ENCODE peak calls at places on chromosome 6, in eight cellular contexts. G, H, J, Z, V, M, L and W are unnamed samples.

GRCh38 chr6:30002871-30003270 is 58.2 kb upstream of the POLR1H start:
- DNase-seq in J (no peak), Z (no peak), G (no peak), M (no peak), L (no peak), H (no peak), V (no peak), W (peak; percentile 22)

GRCh38 chr6:16639689-16640480 is 121.4 kb downstream of the ATXN1 start:
- DNase-seq in G (no peak), V (no peak), Z (no peak), M (no peak), J (no peak), L (no peak), H (no peak), W (no peak)

GRCh38 chr6:24856954-24857670 is 58.4 kb upstream of the ARMH2 start:
- DNase-seq in H (no peak), V (peak; percentile 32), Z (no peak), J (no peak), L (no peak), G (peak; percentile 50), M (no peak), W (no peak)

GRCh38 chr6:156485145-156485544 is 292.0 kb upstream of the ARID1B start:
- DNase-seq in J (peak; percentile 73), M (no peak), G (no peak), Z (no peak), V (no peak), H (no peak), L (no peak), W (no peak)

GRCh38 chr6:45900808-45901752 is 114.6 kb downstream of the CLIC5 start:
- DNase-seq in Z (no peak), V (no peak), J (no peak), G (no peak), L (no peak), H (no peak), M (no peak), W (peak; percentile 23)

GRCh38 chr6:32047084-32047478 is 8.9 kb downstream of the CYP21A2 start:
- DNase-seq in L (peak; percentile 21), G (no peak), H (peak; percentile 64), Z (no peak), M (no peak), V (no peak), J (no peak), W (peak; percentile 22)

GRCh38 chr6:138455746-138456392 is 43.4 kb downstream of the NHSL1 start:
- DNase-seq in H (no peak), J (peak; percentile 21), G (no peak), Z (no peak), M (no peak), V (peak; percentile 49), L (peak; percentile 87), W (no peak)

GRCh38 chr6:139407718-139408222 is 33.3 kb upstream of the CITED2 start:
- DNase-seq in L (no peak), G (no peak), Z (no peak), J (no peak), V (no peak), M (no peak), H (no peak), W (peak; percentile 84)

GRCh38 chr6:14848019-14848418 is 397.9 kb upstream of the JARID2 start:
- DNase-seq in G (no peak), J (no peak), L (no peak), M (no peak), H (no peak), Z (no peak), V (no peak), W (peak; percentile 22)

GRCh38 chr6:150537893-150538292 is 61.8 kb upstream of the PLEKHG1 start:
- DNase-seq in Z (no peak), M (peak; percentile 16), G (no peak), H (no peak), J (no peak), L (no peak), V (no peak), W (no peak)